ENCODE peak calls at places on chromosomes 1 and 21, in five cellular contexts. One of them, this sample, is unnamed.
A peak's percentile ranks its signal among the peaks of the same experiment; 100 is the strongest.

GRCh38 chr1:19651141-19651737 is 7.1 kb downstream of the NBL1 start:
- DNase-seq in fibroblast of mammary gland: peak; percentile 63
- DNase-seq in CD8-positive, alpha-beta T cell: peak; percentile 54
- DNase-seq in cardiac fibroblast: peak; percentile 70
- DNase-seq in heart right ventricle: peak; percentile 66
- DNase-seq in this sample: peak; percentile 59

GRCh38 chr1:53438427-53439336 is 20.5 kb upstream of the DMRTB1 start:
- DNase-seq in fibroblast of mammary gland: no peak
- DNase-seq in CD8-positive, alpha-beta T cell: no peak
- DNase-seq in cardiac fibroblast: no peak
- DNase-seq in heart right ventricle: no peak
- DNase-seq in this sample: no peak

GRCh38 chr1:62530516-62531154 is 66.7 kb upstream of the ANGPTL3 start:
- DNase-seq in fibroblast of mammary gland: peak; percentile 9
- DNase-seq in CD8-positive, alpha-beta T cell: no peak
- DNase-seq in cardiac fibroblast: peak; percentile 58
- DNase-seq in heart right ventricle: peak; percentile 20
- DNase-seq in this sample: peak; percentile 47

GRCh38 chr1:18603212-18603852 is 27.3 kb upstream of the PAX7 start:
- DNase-seq in fibroblast of mammary gland: no peak
- DNase-seq in CD8-positive, alpha-beta T cell: no peak
- DNase-seq in cardiac fibroblast: no peak
- DNase-seq in heart right ventricle: no peak
- DNase-seq in this sample: no peak

GRCh38 chr1:172002725-172003345 is 161.5 kb downstream of the DNM3 start:
- DNase-seq in fibroblast of mammary gland: peak; percentile 73
- DNase-seq in CD8-positive, alpha-beta T cell: peak; percentile 9
- DNase-seq in cardiac fibroblast: peak; percentile 82
- DNase-seq in heart right ventricle: no peak
- DNase-seq in this sample: no peak

GRCh38 chr1:10253755-10254154 is 43.4 kb downstream of the KIF1B start:
- DNase-seq in fibroblast of mammary gland: peak; percentile 81
- DNase-seq in CD8-positive, alpha-beta T cell: no peak
- DNase-seq in cardiac fibroblast: peak; percentile 82
- DNase-seq in heart right ventricle: no peak
- DNase-seq in this sample: no peak

GRCh38 chr1:2949966-2950925 is 71.0 kb upstream of the ACTRT2 start:
- DNase-seq in fibroblast of mammary gland: no peak
- DNase-seq in CD8-positive, alpha-beta T cell: no peak
- DNase-seq in cardiac fibroblast: no peak
- DNase-seq in heart right ventricle: no peak
- DNase-seq in this sample: no peak

GRCh38 chr1:172654535-172654934 is 4.4 kb upstream of the FASLG start:
- DNase-seq in fibroblast of mammary gland: peak; percentile 83
- DNase-seq in CD8-positive, alpha-beta T cell: no peak
- DNase-seq in cardiac fibroblast: peak; percentile 46
- DNase-seq in heart right ventricle: no peak
- DNase-seq in this sample: no peak

GRCh38 chr1:121418369-121419049 is 233.7 kb downstream of the SRGAP2C start:
- DNase-seq in fibroblast of mammary gland: no peak
- DNase-seq in CD8-positive, alpha-beta T cell: no peak
- DNase-seq in cardiac fibroblast: no peak
- DNase-seq in heart right ventricle: no peak
- DNase-seq in this sample: no peak

GRCh38 chr1:68478662-68479061 is 18.2 kb downstream of the DEPDC1 start:
- DNase-seq in fibroblast of mammary gland: no peak
- DNase-seq in CD8-positive, alpha-beta T cell: no peak
- DNase-seq in cardiac fibroblast: no peak
- DNase-seq in heart right ventricle: no peak
- DNase-seq in this sample: no peak

GRCh38 chr1:153615406-153615805 is 719 bp downstream of the S100A14 start:
- DNase-seq in fibroblast of mammary gland: no peak
- DNase-seq in CD8-positive, alpha-beta T cell: no peak
- DNase-seq in cardiac fibroblast: no peak
- DNase-seq in heart right ventricle: no peak
- DNase-seq in this sample: no peak

GRCh38 chr1:3617806-3618345 is 6.6 kb upstream of the MEGF6 start:
- DNase-seq in fibroblast of mammary gland: no peak
- DNase-seq in CD8-positive, alpha-beta T cell: no peak
- DNase-seq in cardiac fibroblast: no peak
- DNase-seq in heart right ventricle: no peak
- DNase-seq in this sample: no peak

GRCh38 chr1:5908461-5909375 is 83.5 kb downstream of the NPHP4 start:
- DNase-seq in fibroblast of mammary gland: no peak
- DNase-seq in CD8-positive, alpha-beta T cell: no peak
- DNase-seq in cardiac fibroblast: no peak
- DNase-seq in heart right ventricle: no peak
- DNase-seq in this sample: no peak

GRCh38 chr1:51518033-51518729 is 885 bp downstream of the EPS15 start:
- DNase-seq in fibroblast of mammary gland: peak; percentile 40
- DNase-seq in CD8-positive, alpha-beta T cell: peak; percentile 41
- DNase-seq in cardiac fibroblast: peak; percentile 25
- DNase-seq in heart right ventricle: peak; percentile 29
- DNase-seq in this sample: peak; percentile 55

GRCh38 chr21:43189936-43190335 is 21.1 kb downstream of the CRYAA start:
- DNase-seq in fibroblast of mammary gland: no peak
- DNase-seq in CD8-positive, alpha-beta T cell: no peak
- DNase-seq in cardiac fibroblast: no peak
- DNase-seq in heart right ventricle: no peak
- DNase-seq in this sample: no peak

GRCh38 chr21:44697811-44698734 is 1.1 kb downstream of the KRTAP10-12 start:
- DNase-seq in fibroblast of mammary gland: no peak
- DNase-seq in CD8-positive, alpha-beta T cell: no peak
- DNase-seq in cardiac fibroblast: no peak
- DNase-seq in heart right ventricle: no peak
- DNase-seq in this sample: no peak

GRCh38 chr1:23548704-23549143 is 10.6 kb downstream of the ID3 start:
- DNase-seq in fibroblast of mammary gland: peak; percentile 79
- DNase-seq in CD8-positive, alpha-beta T cell: no peak
- DNase-seq in cardiac fibroblast: peak; percentile 84
- DNase-seq in heart right ventricle: peak; percentile 68
- DNase-seq in this sample: peak; percentile 46

GRCh38 chr21:38831526-38832467 is 26.1 kb downstream of the ETS2 start:
- DNase-seq in fibroblast of mammary gland: peak; percentile 100
- DNase-seq in CD8-positive, alpha-beta T cell: no peak
- DNase-seq in cardiac fibroblast: peak; percentile 99
- DNase-seq in heart right ventricle: no peak
- DNase-seq in this sample: peak; percentile 92

GRCh38 chr1:232904131-232904530 is 46.3 kb upstream of the NTPCR start:
- DNase-seq in fibroblast of mammary gland: no peak
- DNase-seq in CD8-positive, alpha-beta T cell: no peak
- DNase-seq in cardiac fibroblast: no peak
- DNase-seq in heart right ventricle: no peak
- DNase-seq in this sample: no peak

GRCh38 chr1:193660428-193660827 is 474.0 kb upstream of the B3GALT2 start:
- DNase-seq in fibroblast of mammary gland: no peak
- DNase-seq in CD8-positive, alpha-beta T cell: no peak
- DNase-seq in cardiac fibroblast: no peak
- DNase-seq in heart right ventricle: no peak
- DNase-seq in this sample: no peak

GRCh38 chr1:59638172-59638800 is 176.5 kb upstream of the HOOK1 start:
- DNase-seq in fibroblast of mammary gland: peak; percentile 93
- DNase-seq in CD8-positive, alpha-beta T cell: no peak
- DNase-seq in cardiac fibroblast: peak; percentile 80
- DNase-seq in heart right ventricle: no peak
- DNase-seq in this sample: no peak

GRCh38 chr1:229597877-229598276 is 28.0 kb downstream of the TAF5L start:
- DNase-seq in fibroblast of mammary gland: peak; percentile 76
- DNase-seq in CD8-positive, alpha-beta T cell: no peak
- DNase-seq in cardiac fibroblast: peak; percentile 10
- DNase-seq in heart right ventricle: no peak
- DNase-seq in this sample: no peak

GRCh38 chr1:41915786-41916571 is 2.7 kb downstream of the HIVEP3 start:
- DNase-seq in fibroblast of mammary gland: no peak
- DNase-seq in CD8-positive, alpha-beta T cell: peak; percentile 40
- DNase-seq in cardiac fibroblast: peak; percentile 42
- DNase-seq in heart right ventricle: no peak
- DNase-seq in this sample: peak; percentile 30

GRCh38 chr1:223759273-223759672 is 46.9 kb downstream of the CAPN2 start:
- DNase-seq in fibroblast of mammary gland: no peak
- DNase-seq in CD8-positive, alpha-beta T cell: no peak
- DNase-seq in cardiac fibroblast: no peak
- DNase-seq in heart right ventricle: no peak
- DNase-seq in this sample: no peak

GRCh38 chr1:32333251-32333963 is 2.6 kb downstream of the MARCKSL1 start:
- DNase-seq in fibroblast of mammary gland: no peak
- DNase-seq in CD8-positive, alpha-beta T cell: no peak
- DNase-seq in cardiac fibroblast: no peak
- DNase-seq in heart right ventricle: no peak
- DNase-seq in this sample: no peak
- H3K4me3 ChIP-seq in fibroblast of mammary gland: no peak overlapping the region
- H3K4me3 ChIP-seq in CD8-positive, alpha-beta T cell: no peak overlapping the region
- H3K4me3 ChIP-seq in cardiac fibroblast: no peak overlapping the region
- H3K4me3 ChIP-seq in heart right ventricle: no peak overlapping the region
- H3K4me3 ChIP-seq in this sample: no peak overlapping the region

DNA sequence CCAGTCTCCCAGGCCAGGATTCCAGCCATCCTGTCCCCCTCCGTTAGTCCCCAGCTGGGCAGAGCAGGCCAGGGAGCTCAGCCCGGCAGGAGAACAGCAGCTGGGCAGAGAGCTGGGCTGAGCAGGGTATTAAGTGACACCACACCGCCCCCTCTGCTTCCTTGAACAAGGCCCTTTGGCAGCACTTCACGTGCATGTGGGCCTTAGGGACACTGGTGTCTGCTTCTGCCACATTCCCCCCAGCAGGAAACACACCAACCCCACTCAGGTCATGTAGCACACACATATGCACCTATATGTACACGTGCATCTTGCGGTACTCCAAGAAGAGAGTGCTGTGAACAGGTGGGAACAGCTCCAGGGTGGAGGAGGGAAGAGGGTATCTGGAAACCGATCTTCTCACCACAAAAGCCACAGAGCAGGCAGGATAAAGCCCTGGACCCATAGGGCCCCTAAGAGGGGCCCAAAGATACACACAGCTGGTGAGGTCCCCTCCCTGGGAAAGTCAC is 4.6 kb downstream of the EPHA2 start:
- DNase-seq in fibroblast of mammary gland: no peak
- DNase-seq in CD8-positive, alpha-beta T cell: no peak
- DNase-seq in cardiac fibroblast: peak; percentile 52
- DNase-seq in heart right ventricle: no peak
- DNase-seq in this sample: peak; percentile 46
- H3K4me3 ChIP-seq in fibroblast of mammary gland: no peak overlapping the region
- H3K4me3 ChIP-seq in CD8-positive, alpha-beta T cell: no peak overlapping the region
- H3K4me3 ChIP-seq in cardiac fibroblast: no peak overlapping the region
- H3K4me3 ChIP-seq in heart right ventricle: no peak overlapping the region
- H3K4me3 ChIP-seq in this sample: no peak overlapping the region

DNA sequence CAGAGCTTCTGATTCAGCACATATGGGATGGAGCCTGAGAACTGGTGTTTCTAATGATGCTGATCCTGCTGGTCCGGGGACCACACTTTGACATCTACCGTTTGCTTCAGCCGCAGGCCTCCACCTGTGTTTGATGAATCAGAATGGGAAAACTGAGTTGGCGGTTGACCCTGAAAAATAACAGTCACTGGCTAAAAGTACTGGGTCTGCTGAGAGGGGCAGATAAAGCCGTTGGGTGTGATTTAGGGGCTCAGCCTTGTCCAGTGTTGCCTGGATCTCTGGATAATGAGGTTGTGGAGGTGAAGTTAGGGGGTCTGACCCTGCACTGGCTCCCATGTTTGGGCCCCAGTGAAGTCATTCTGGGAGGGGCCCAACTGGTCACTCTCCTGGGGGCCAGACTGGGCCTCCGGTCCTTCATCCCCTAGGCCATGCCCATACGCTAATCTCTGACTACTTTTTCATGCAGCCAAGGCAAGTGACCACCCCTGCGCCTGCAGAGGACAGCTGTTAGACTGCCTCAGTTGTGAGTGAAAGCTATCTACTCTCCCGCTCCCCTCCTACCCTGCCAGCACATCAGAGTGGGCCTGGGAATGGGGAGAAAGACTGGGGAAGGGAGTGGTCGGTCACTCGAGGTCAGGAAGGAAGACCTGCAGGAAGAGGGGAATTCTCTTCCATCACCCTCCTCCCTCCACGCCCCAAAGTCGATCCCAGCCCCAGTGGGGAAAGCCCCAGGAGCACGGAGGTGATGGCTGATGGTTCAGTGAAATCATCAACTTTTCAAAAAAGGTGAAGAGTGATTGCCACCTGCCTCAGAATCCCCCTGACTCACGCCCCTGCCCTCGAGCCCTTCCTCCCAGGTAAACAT is 27.7 kb downstream of the VASH2 start:
- DNase-seq in fibroblast of mammary gland: no peak
- DNase-seq in CD8-positive, alpha-beta T cell: no peak
- DNase-seq in cardiac fibroblast: no peak
- DNase-seq in heart right ventricle: no peak
- DNase-seq in this sample: no peak
- H3K4me3 ChIP-seq in fibroblast of mammary gland: no peak overlapping the region
- H3K4me3 ChIP-seq in CD8-positive, alpha-beta T cell: no peak overlapping the region
- H3K4me3 ChIP-seq in cardiac fibroblast: no peak overlapping the region
- H3K4me3 ChIP-seq in heart right ventricle: no peak overlapping the region
- H3K4me3 ChIP-seq in this sample: no peak overlapping the region

DNA sequence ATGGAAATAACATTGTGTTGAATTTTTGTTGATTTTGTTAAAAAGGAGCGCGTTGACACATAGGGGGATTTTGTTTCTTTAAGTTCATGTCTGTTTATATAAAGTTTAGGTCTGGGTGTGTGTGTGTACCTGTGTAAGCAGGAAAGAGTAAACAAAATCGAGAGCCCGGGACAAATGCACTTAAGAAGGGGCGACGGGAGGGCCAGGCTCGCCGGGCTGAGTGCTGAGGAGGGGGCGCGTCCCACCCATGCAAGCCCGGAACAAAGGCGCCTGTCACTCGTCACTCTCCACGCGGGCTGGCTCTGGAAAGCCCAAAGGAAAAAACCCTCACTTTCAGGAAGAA is 28.8 kb upstream of the TRIM17 start:
- DNase-seq in fibroblast of mammary gland: no peak
- DNase-seq in CD8-positive, alpha-beta T cell: no peak
- DNase-seq in cardiac fibroblast: no peak
- DNase-seq in heart right ventricle: no peak
- DNase-seq in this sample: no peak
- H3K4me3 ChIP-seq in fibroblast of mammary gland: peak overlapping the region; percentile 47
- H3K4me3 ChIP-seq in CD8-positive, alpha-beta T cell: peak overlapping the region; percentile 65
- H3K4me3 ChIP-seq in cardiac fibroblast: peak overlapping the region; percentile 36
- H3K4me3 ChIP-seq in heart right ventricle: peak overlapping the region; percentile 39
- H3K4me3 ChIP-seq in this sample: no peak overlapping the region

DNA sequence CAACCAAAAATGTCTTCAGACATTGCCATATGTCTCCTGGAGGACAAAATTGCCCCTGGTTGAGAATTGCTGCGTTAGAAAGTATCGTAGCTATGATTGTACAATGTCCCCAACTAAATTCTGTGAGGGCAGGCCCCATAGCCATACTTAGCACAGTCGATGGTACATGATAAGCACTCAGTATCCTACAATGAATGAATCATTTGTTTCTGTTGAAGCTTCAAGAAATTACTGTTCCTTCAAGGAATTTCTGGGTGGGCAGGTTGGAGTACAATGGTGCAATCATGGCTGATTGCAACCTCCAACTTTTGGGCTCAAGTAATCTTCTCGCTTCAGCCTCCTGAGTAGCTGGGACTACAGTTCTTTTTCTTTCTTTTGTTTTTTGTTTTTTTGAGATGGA is 4.7 kb downstream of the CAP1 start:
- DNase-seq in fibroblast of mammary gland: peak; percentile 35
- DNase-seq in CD8-positive, alpha-beta T cell: no peak
- DNase-seq in cardiac fibroblast: no peak
- DNase-seq in heart right ventricle: no peak
- DNase-seq in this sample: no peak
- H3K4me3 ChIP-seq in fibroblast of mammary gland: no peak overlapping the region
- H3K4me3 ChIP-seq in CD8-positive, alpha-beta T cell: no peak overlapping the region
- H3K4me3 ChIP-seq in cardiac fibroblast: no peak overlapping the region
- H3K4me3 ChIP-seq in heart right ventricle: no peak overlapping the region
- H3K4me3 ChIP-seq in this sample: no peak overlapping the region